ENCODE peak calls at places on chromosome 9, in six cellular contexts. Z is activated CD4-positive, alpha-beta T cell treated with anti-CD3 and anti-CD28 coated beads, Interleukin-2, amount 50 U/mL, for 24 hours; U is cardiac muscle cell; S is WTC11; E is stimulated activated CD4-positive, alpha-beta T cell treated with anti-CD3 and anti-CD28 coated beads, Interleukin-1b, Interleukin-23, amount 100 ng/mL, for 1 hour; G is stimulated activated naive CD8-positive, alpha-beta T cell treated with anti-CD3 and anti-CD28 coated beads, Interleukin-15, amount 100 ng/mL, for 72 hours. L is an unnamed sample.

GRCh38 chr9:123834218-123834906 is 95.6 kb downstream of the DENND1A start:
- DNase-seq in Z (no peak), S (no peak), E (no peak), G (no peak), U (peak), L (peak)

GRCh38 chr9:132622144-132622543 is 39.7 kb downstream of the BARHL1 start:
- DNase-seq in S (no peak), G (no peak), U (peak), Z (no peak), E (no peak), L (peak)

GRCh38 chr9:79581794-79582193 is 10.0 kb downstream of the TLE4 start:
- DNase-seq in S (no peak), G (peak), Z (no peak), E (no peak), U (peak), L (peak)

GRCh38 chr9:108516391-108516790 is 339.4 kb downstream of the ACTL7B start:
- DNase-seq in G (no peak), Z (no peak), U (no peak), S (no peak), E (no peak), L (no peak)

GRCh38 chr9:3441197-3441816 is 84.5 kb downstream of the RFX3 start:
- DNase-seq in Z (peak), U (peak), E (no peak), S (peak), G (peak), L (peak)

GRCh38 chr9:1231998-1232919 is 182.1 kb downstream of the DMRT2 start:
- DNase-seq in U (peak), S (no peak), G (no peak), Z (no peak), E (no peak), L (peak)

GRCh38 chr9:133303266-133304157 is 28.5 kb upstream of the ABO start:
- DNase-seq in E (no peak), Z (no peak), U (no peak), G (no peak), S (no peak), L (no peak)

GRCh38 chr9:135692410-135692809 is 6.9 kb downstream of the SOHLH1 start:
- DNase-seq in S (no peak), U (no peak), Z (no peak), E (no peak), G (no peak), L (no peak)

GRCh38 chr9:35364817-35365585 is 124.9 kb upstream of the RUSC2 start:
- DNase-seq in S (no peak), E (no peak), G (no peak), U (no peak), Z (no peak), L (no peak)

GRCh38 chr9:131587906-131588305 is 42.6 kb downstream of the PRRT1B start:
- DNase-seq in S (no peak), G (no peak), Z (no peak), E (no peak), U (no peak), L (no peak)

GRCh38 chr9:137309368-137310189 is 7.5 kb upstream of the NRARP start:
- DNase-seq in E (no peak), G (no peak), U (no peak), S (no peak), Z (no peak), L (no peak)

GRCh38 chr9:34554211-34555001 is 31.6 kb upstream of the ENHO start:
- DNase-seq in G (no peak), S (no peak), U (no peak), E (no peak), Z (no peak), L (peak)

GRCh38 chr9:131593255-131593820 is 48.0 kb downstream of the PRRT1B start:
- DNase-seq in G (no peak), U (peak), S (no peak), E (no peak), Z (no peak), L (peak)

GRCh38 chr9:122991370-122991830 is 42.1 kb upstream of the GPR21 start:
- DNase-seq in E (peak), U (peak), S (no peak), Z (no peak), G (peak), L (peak)

GRCh38 chr9:77933019-77933418 is 98.6 kb downstream of the GNAQ start:
- DNase-seq in S (no peak), G (no peak), E (no peak), Z (no peak), U (no peak), L (no peak)

GRCh38 chr9:108933231-108933630 is 693 bp downstream of the ELP1 start:
- DNase-seq in E (no peak), S (no peak), G (peak), U (peak), Z (no peak), L (peak)

GRCh38 chr9:15553528-15553898 is 670 bp downstream of the CCDC171 start:
- DNase-seq in E (no peak), S (no peak), G (no peak), Z (no peak), U (no peak), L (no peak)

GRCh38 chr9:117413346-117414219 is 1.3 kb downstream of the ASTN2 start:
- DNase-seq in U (no peak), G (no peak), S (peak), Z (no peak), E (no peak), L (no peak)

GRCh38 chr9:36862206-36863145 is 171.6 kb downstream of the PAX5 start:
- DNase-seq in Z (no peak), U (peak), G (no peak), E (no peak), S (peak), L (peak)

GRCh38 chr9:136090060-136090735 is 4.9 kb downstream of the NACC2 start:
- DNase-seq in S (no peak), E (no peak), Z (no peak), G (no peak), U (no peak), L (no peak)

GRCh38 chr9:5364294-5364990 is 24.8 kb upstream of the RLN1 start:
- DNase-seq in S (no peak), G (no peak), U (peak), E (no peak), Z (no peak), L (no peak)

GRCh38 chr9:130406278-130406895 is 38.4 kb upstream of the ASS1 start:
- DNase-seq in E (no peak), S (no peak), U (no peak), G (no peak), Z (no peak), L (no peak)

GRCh38 chr9:129889936-129890717 is 54.9 kb downstream of the USP20 start:
- DNase-seq in G (peak), S (peak), E (no peak), U (no peak), Z (peak), L (no peak)

GRCh38 chr9:106675780-106676179 is 187.2 kb upstream of the ZNF462 start:
- DNase-seq in U (no peak), G (no peak), S (no peak), E (no peak), Z (no peak), L (peak)

GRCh38 chr9:79021084-79021483 is 550.7 kb upstream of the TLE4 start:
- DNase-seq in U (no peak), S (no peak), Z (no peak), G (no peak), E (no peak), L (no peak)

GRCh38 chr9:111966324-111966723 is 69.7 kb downstream of the UGCG start:
- DNase-seq in U (no peak), S (no peak), E (no peak), Z (no peak), G (no peak), L (no peak)

GRCh38 chr9:6829027-6829426 is 71.3 kb downstream of the KDM4C start:
- DNase-seq in S (no peak), G (no peak), Z (no peak), E (no peak), U (no peak), L (no peak)

GRCh38 chr9:29750062-29750461 is 2176.8 kb upstream of the C9orf72 start:
- DNase-seq in S (no peak), E (no peak), Z (no peak), G (no peak), U (peak), L (peak)

GRCh38 chr9:113416149-113416726 is 5.7 kb downstream of the C9orf43 start:
- DNase-seq in E (no peak), U (no peak), G (no peak), Z (no peak), S (no peak), L (no peak)

GRCh38 chr9:129714393-129715051 is 38.3 kb downstream of the PTGES start:
- DNase-seq in G (no peak), E (no peak), S (no peak), U (no peak), Z (no peak), L (no peak)

GRCh38 chr9:135100241-135101067 is 13.0 kb downstream of the OLFM1 start:
- DNase-seq in U (no peak), G (no peak), E (no peak), Z (no peak), S (no peak), L (no peak)

GRCh38 chr9:14089051-14089798 is 224.7 kb downstream of the NFIB start:
- DNase-seq in S (no peak), E (no peak), Z (no peak), U (peak), G (no peak), L (no peak)

GRCh38 chr9:112288029-112288428 is 45.4 kb downstream of the PTBP3 start:
- DNase-seq in Z (no peak), U (peak), G (no peak), S (no peak), E (no peak), L (no peak)

GRCh38 chr9:33447404-33448158 is at the start of gene AQP3:
- DNase-seq in S (peak), U (peak), E (peak), Z (peak), G (peak), L (peak)

GRCh38 chr9:121975801-121976277 is 117.3 kb downstream of the TTLL11 start:
- DNase-seq in S (no peak), U (no peak), G (no peak), E (no peak), Z (no peak), L (no peak)

GRCh38 chr9:15206949-15207696 is 99.9 kb downstream of the TTC39B start:
- DNase-seq in S (no peak), E (no peak), U (no peak), G (no peak), Z (no peak), L (no peak)

GRCh38 chr9:112777914-112778313 is 27.4 kb downstream of the SNX30 start:
- DNase-seq in G (peak), S (no peak), E (no peak), Z (no peak), U (no peak), L (peak)

GRCh38 chr9:37100317-37100716 is 20.1 kb upstream of the ZCCHC7 start:
- DNase-seq in G (no peak), U (no peak), Z (no peak), E (no peak), S (no peak), L (peak)

GRCh38 chr9:34332370-34332964 is 3.1 kb downstream of the NUDT2 start:
- DNase-seq in U (peak), Z (no peak), G (no peak), E (no peak), S (no peak), L (peak)

GRCh38 chr9:1434082-1434481 is 383.9 kb downstream of the DMRT2 start:
- DNase-seq in G (no peak), U (peak), E (no peak), Z (no peak), S (no peak), L (no peak)

L was measured in A172.